ENCODE peak calls at places on chromosomes 5 and 9, in six cellular contexts. R is NCI-H446 treated with DMSO at 0.1 percent for 48 hours, E is ACHN, N is Calu3, P is fibroblast of pulmonary artery, U is NCI-H510A. J is an unnamed sample.

GRCh38 chr5:93604119-93604963 is 21.3 kb downstream of the NR2F1 start:
- DNase-seq in U (no peak), N (no peak), E (no peak), P (no peak), R (no peak), J (peak; percentile 60)

GRCh38 chr5:96374653-96375052 is 58.4 kb downstream of the PCSK1 start:
- DNase-seq in E (no peak), R (no peak), P (no peak), U (no peak), N (no peak), J (no peak)

GRCh38 chr9:76667521-76667957 is 96.7 kb upstream of the PCA3 start:
- DNase-seq in R (no peak), U (no peak), N (no peak), E (no peak), P (peak; percentile 73), J (peak; percentile 57)

GRCh38 chr9:79329861-79330260 is 241.9 kb upstream of the TLE4 start:
- DNase-seq in N (no peak), E (no peak), R (no peak), P (no peak), U (no peak), J (no peak)

GRCh38 chr9:132486706-132487350 is 76.8 kb downstream of the CFAP77 start:
- DNase-seq in P (no peak), E (no peak), U (peak; percentile 22), N (no peak), R (no peak), J (no peak)

GRCh38 chr5:96861044-96861443 is 15.3 kb upstream of the ERAP2 start:
- DNase-seq in U (no peak), R (no peak), P (no peak), E (no peak), N (no peak), J (no peak)

GRCh38 chr5:180424094-180424493 is 70.1 kb upstream of the CNOT6 start:
- DNase-seq in P (no peak), R (no peak), E (no peak), N (no peak), U (no peak), J (no peak)

GRCh38 chr5:100731768-100732167 is 171.3 kb downstream of the ST8SIA4 start:
- DNase-seq in N (no peak), P (no peak), R (no peak), U (no peak), E (no peak), J (peak; percentile 59)

GRCh38 chr5:1445313-1445894 is at the start of gene SLC6A3:
- DNase-seq in E (no peak), P (peak; percentile 20), U (peak; percentile 68), R (no peak), N (no peak), J (peak; percentile 99)

GRCh38 chr9:93058357-93059096 is at the start of gene SUSD3:
- DNase-seq in R (no peak), P (peak; percentile 33), N (peak; percentile 55), E (no peak), U (no peak), J (peak; percentile 74)

GRCh38 chr5:95621839-95622629 is 2.1 kb downstream of the GPR150 start:
- DNase-seq in N (no peak), P (no peak), E (no peak), U (no peak), R (no peak), J (no peak)

GRCh38 chr9:92736816-92737606 is 27.6 kb downstream of the BICD2 start:
- DNase-seq in E (no peak), P (peak; percentile 66), R (no peak), U (no peak), N (no peak), J (no peak)